ENCODE peak calls at places on chromosomes 13 and 19, in four cellular contexts. One of them, this sample, is unnamed.

GRCh38 chr19:52138614-52139290 is 986 bp downstream of the ZNF616 start:
- DNase-seq in mammary epithelial cell: no peak
- DNase-seq in thoracic aorta: no peak
- DNase-seq in lung: no peak
- DNase-seq in this sample: no peak

GRCh38 chr19:10625003-10625761 is at the start of gene SLC44A2:
- DNase-seq in mammary epithelial cell: peak; percentile 77
- DNase-seq in thoracic aorta: no peak
- DNase-seq in lung: peak; percentile 85
- DNase-seq in this sample: no peak

GRCh38 chr13:110799246-110800236 is 86.0 kb downstream of the ING1 start:
- DNase-seq in mammary epithelial cell: no peak
- DNase-seq in thoracic aorta: no peak
- DNase-seq in lung: no peak
- DNase-seq in this sample: peak; percentile 74

GRCh38 chr13:30119476-30119875 is 187.9 kb downstream of the KATNAL1 start:
- DNase-seq in mammary epithelial cell: peak; percentile 84
- DNase-seq in thoracic aorta: no peak
- DNase-seq in lung: no peak
- DNase-seq in this sample: no peak

GRCh38 chr13:39159393-39159792 is 121.1 kb downstream of the NHLRC3 start:
- DNase-seq in mammary epithelial cell: peak; percentile 32
- DNase-seq in thoracic aorta: no peak
- DNase-seq in lung: no peak
- DNase-seq in this sample: no peak

GRCh38 chr19:1791879-1792278 is 20.2 kb downstream of the ATP8B3 start:
- DNase-seq in mammary epithelial cell: no peak
- DNase-seq in thoracic aorta: no peak
- DNase-seq in lung: no peak
- DNase-seq in this sample: no peak

GRCh38 chr13:90084684-90085290 is 1262.7 kb upstream of the MIR17HG start:
- DNase-seq in mammary epithelial cell: no peak
- DNase-seq in thoracic aorta: no peak
- DNase-seq in lung: no peak
- DNase-seq in this sample: no peak

GRCh38 chr19:805600-806550 is 8.6 kb downstream of the PTBP1 start:
- DNase-seq in mammary epithelial cell: no peak
- DNase-seq in thoracic aorta: no peak
- DNase-seq in lung: no peak
- DNase-seq in this sample: no peak

GRCh38 chr19:47479701-47480503 is 4.1 kb downstream of the KPTN start:
- DNase-seq in mammary epithelial cell: no peak
- DNase-seq in thoracic aorta: no peak
- DNase-seq in lung: no peak
- DNase-seq in this sample: no peak

GRCh38 chr13:51684076-51684475 is 99.8 kb downstream of the WDFY2 start:
- DNase-seq in mammary epithelial cell: no peak
- DNase-seq in thoracic aorta: no peak
- DNase-seq in lung: no peak
- DNase-seq in this sample: no peak

GRCh38 chr19:44753932-44754742 is 5.6 kb downstream of the BCL3 start:
- DNase-seq in mammary epithelial cell: peak; percentile 72
- DNase-seq in thoracic aorta: peak; percentile 87
- DNase-seq in lung: peak; percentile 96
- DNase-seq in this sample: peak; percentile 95

GRCh38 chr19:861756-862528 is 2.5 kb downstream of the CFD start:
- DNase-seq in mammary epithelial cell: peak; percentile 36
- DNase-seq in thoracic aorta: no peak
- DNase-seq in lung: peak; percentile 73
- DNase-seq in this sample: no peak

GRCh38 chr19:38467541-38468525 is 34.3 kb downstream of the RYR1 start:
- DNase-seq in mammary epithelial cell: no peak
- DNase-seq in thoracic aorta: no peak
- DNase-seq in lung: no peak
- DNase-seq in this sample: no peak

GRCh38 chr19:11422163-11423068 is 3.3 kb upstream of the RGL3 start:
- DNase-seq in mammary epithelial cell: peak; percentile 91
- DNase-seq in thoracic aorta: no peak
- DNase-seq in lung: peak; percentile 86
- DNase-seq in this sample: peak; percentile 90

GRCh38 chr13:97934590-97934989 is 18.9 kb upstream of the IPO5 start:
- DNase-seq in mammary epithelial cell: no peak
- DNase-seq in thoracic aorta: no peak
- DNase-seq in lung: no peak
- DNase-seq in this sample: no peak

GRCh38 chr19:51480590-51480989 is 2.3 kb downstream of the CEACAM18 start:
- DNase-seq in mammary epithelial cell: no peak
- DNase-seq in thoracic aorta: no peak
- DNase-seq in lung: no peak
- DNase-seq in this sample: no peak

GRCh38 chr19:20357921-20358320 is 190.9 kb downstream of the ZNF486 start:
- DNase-seq in mammary epithelial cell: no peak
- DNase-seq in thoracic aorta: no peak
- DNase-seq in lung: no peak
- DNase-seq in this sample: no peak

GRCh38 chr19:38531515-38531914 is 86.2 kb downstream of the MAP4K1 start:
- DNase-seq in mammary epithelial cell: no peak
- DNase-seq in thoracic aorta: no peak
- DNase-seq in lung: no peak
- DNase-seq in this sample: no peak

DNA sequence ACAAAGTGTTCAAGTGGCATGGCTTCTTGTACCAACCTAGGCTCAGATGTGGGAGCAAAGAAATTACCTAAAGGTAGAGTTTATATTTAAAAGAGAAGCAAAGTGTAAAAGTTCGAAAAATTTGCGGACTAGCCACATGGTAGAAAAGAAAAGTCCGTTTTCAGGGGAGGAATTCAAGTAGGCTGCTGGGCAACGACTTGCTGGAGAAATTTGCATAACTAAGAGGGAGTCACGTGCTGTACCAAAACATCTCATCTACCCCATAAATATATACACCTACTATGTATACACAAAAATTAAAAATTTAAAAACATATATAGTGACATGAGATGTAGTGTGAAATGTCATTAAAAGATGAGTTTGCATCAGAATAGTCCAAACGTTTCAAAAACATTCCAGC is 2.1 kb upstream of the LAIR1 start:
- DNase-seq in mammary epithelial cell: no peak
- DNase-seq in thoracic aorta: no peak
- DNase-seq in lung: no peak
- DNase-seq in this sample: no peak
- H3K4me3 ChIP-seq in mammary epithelial cell: no peak overlapping the region
- H3K4me3 ChIP-seq in thoracic aorta: no peak overlapping the region
- H3K4me3 ChIP-seq in lung: no peak overlapping the region
- H3K4me3 ChIP-seq in this sample: no peak overlapping the region

GRCh38 chr13:87999791-88000190 is 328.6 kb downstream of the SLITRK5 start:
- DNase-seq in mammary epithelial cell: no peak
- DNase-seq in thoracic aorta: no peak
- DNase-seq in lung: no peak
- DNase-seq in this sample: no peak

GRCh38 chr13:87998081-87998480 is 326.9 kb downstream of the SLITRK5 start:
- DNase-seq in mammary epithelial cell: no peak
- DNase-seq in thoracic aorta: no peak
- DNase-seq in lung: no peak
- DNase-seq in this sample: no peak

GRCh38 chr13:88000239-88000638 is 329.1 kb downstream of the SLITRK5 start:
- DNase-seq in mammary epithelial cell: no peak
- DNase-seq in thoracic aorta: no peak
- DNase-seq in lung: no peak
- DNase-seq in this sample: no peak

GRCh38 chr13:88000787-88001186 is 329.6 kb downstream of the SLITRK5 start:
- DNase-seq in mammary epithelial cell: no peak
- DNase-seq in thoracic aorta: no peak
- DNase-seq in lung: no peak
- DNase-seq in this sample: no peak

DNA sequence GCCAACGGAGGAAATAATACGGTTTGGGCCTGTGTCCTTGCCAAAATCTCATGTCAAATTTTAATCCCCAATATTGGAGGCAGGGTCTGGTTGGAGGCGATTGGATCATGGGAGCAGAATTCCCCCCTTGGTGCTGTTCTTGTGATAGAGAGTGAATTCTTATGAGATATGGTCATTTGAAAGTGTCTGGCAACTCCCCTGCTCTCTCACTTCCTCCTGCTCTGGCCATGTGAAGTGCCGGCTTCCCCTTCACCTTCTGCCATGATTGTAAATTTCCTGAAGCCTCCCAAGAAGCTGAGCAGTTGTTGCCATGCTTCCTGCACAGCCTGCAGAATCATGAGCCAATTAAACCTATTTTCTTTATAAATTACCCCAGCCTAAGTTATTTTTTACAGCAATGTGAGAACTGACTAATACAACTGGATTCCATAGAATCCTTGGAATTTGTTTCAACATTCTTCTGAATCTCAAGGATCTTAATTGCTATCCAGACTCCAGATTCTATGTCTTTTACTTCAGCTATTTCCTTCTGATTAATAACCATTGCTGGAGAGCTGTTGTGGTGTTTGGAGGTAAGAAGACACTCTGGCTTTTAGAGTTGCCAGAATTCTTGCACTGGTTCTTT is 328.1 kb downstream of the SLITRK5 start:
- DNase-seq in mammary epithelial cell: no peak
- DNase-seq in thoracic aorta: no peak
- DNase-seq in lung: no peak
- DNase-seq in this sample: no peak
- H3K27ac ChIP-seq in mammary epithelial cell: no peak overlapping the region
- H3K27ac ChIP-seq in thoracic aorta: no peak overlapping the region
- H3K27ac ChIP-seq in lung: no peak overlapping the region
- H3K27ac ChIP-seq in this sample: no peak overlapping the region

GRCh38 chr19:4083677-4084546 is 17.2 kb upstream of the ZBTB7A start:
- DNase-seq in mammary epithelial cell: no peak
- DNase-seq in thoracic aorta: no peak
- DNase-seq in lung: no peak
- DNase-seq in this sample: no peak

GRCh38 chr19:4081441-4082129 is 14.9 kb upstream of the ZBTB7A start:
- DNase-seq in mammary epithelial cell: no peak
- DNase-seq in thoracic aorta: no peak
- DNase-seq in lung: no peak
- DNase-seq in this sample: no peak

GRCh38 chr19:4086336-4086953 is 19.7 kb upstream of the ZBTB7A start:
- DNase-seq in mammary epithelial cell: no peak
- DNase-seq in thoracic aorta: no peak
- DNase-seq in lung: no peak
- DNase-seq in this sample: no peak

GRCh38 chr19:4082172-4082571 is 15.5 kb upstream of the ZBTB7A start:
- DNase-seq in mammary epithelial cell: no peak
- DNase-seq in thoracic aorta: no peak
- DNase-seq in lung: no peak
- DNase-seq in this sample: no peak

DNA sequence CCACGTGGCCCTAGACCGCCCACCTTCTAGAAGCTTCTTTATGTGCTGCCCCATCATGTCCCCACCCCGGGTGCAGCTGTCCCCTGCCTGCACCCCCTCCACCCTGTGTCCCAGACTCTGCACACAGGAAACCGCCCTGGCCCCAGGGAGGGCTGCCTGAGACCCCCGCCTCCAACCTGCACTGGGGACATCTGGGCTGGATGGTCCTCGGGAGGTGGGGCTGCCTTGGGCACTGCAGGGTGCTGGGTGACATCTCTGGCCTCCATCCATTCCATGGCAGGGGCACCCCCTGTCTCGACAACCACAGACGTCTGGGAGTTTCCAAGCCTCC is 17.8 kb upstream of the ZBTB7A start:
- DNase-seq in mammary epithelial cell: no peak
- DNase-seq in thoracic aorta: no peak
- DNase-seq in lung: no peak
- DNase-seq in this sample: no peak
- H3K4me3 ChIP-seq in mammary epithelial cell: no peak overlapping the region
- H3K4me3 ChIP-seq in thoracic aorta: no peak overlapping the region
- H3K4me3 ChIP-seq in lung: no peak overlapping the region
- H3K4me3 ChIP-seq in this sample: no peak overlapping the region

GRCh38 chr19:40304306-40304705 is 19.2 kb upstream of the AKT2 start:
- DNase-seq in mammary epithelial cell: no peak
- DNase-seq in thoracic aorta: no peak
- DNase-seq in lung: no peak
- DNase-seq in this sample: no peak
- H3K27ac ChIP-seq in mammary epithelial cell: no peak overlapping the region
- H3K27ac ChIP-seq in thoracic aorta: no peak overlapping the region
- H3K27ac ChIP-seq in lung: no peak overlapping the region
- H3K27ac ChIP-seq in this sample: no peak overlapping the region

GRCh38 chr13:112067871-112068305 is 939 bp downstream of the SOX1 start:
- DNase-seq in mammary epithelial cell: no peak
- DNase-seq in thoracic aorta: no peak
- DNase-seq in lung: no peak
- DNase-seq in this sample: no peak
- H3K4me3 ChIP-seq in mammary epithelial cell: no peak overlapping the region
- H3K4me3 ChIP-seq in thoracic aorta: no peak overlapping the region
- H3K4me3 ChIP-seq in lung: no peak overlapping the region
- H3K4me3 ChIP-seq in this sample: no peak overlapping the region

DNA sequence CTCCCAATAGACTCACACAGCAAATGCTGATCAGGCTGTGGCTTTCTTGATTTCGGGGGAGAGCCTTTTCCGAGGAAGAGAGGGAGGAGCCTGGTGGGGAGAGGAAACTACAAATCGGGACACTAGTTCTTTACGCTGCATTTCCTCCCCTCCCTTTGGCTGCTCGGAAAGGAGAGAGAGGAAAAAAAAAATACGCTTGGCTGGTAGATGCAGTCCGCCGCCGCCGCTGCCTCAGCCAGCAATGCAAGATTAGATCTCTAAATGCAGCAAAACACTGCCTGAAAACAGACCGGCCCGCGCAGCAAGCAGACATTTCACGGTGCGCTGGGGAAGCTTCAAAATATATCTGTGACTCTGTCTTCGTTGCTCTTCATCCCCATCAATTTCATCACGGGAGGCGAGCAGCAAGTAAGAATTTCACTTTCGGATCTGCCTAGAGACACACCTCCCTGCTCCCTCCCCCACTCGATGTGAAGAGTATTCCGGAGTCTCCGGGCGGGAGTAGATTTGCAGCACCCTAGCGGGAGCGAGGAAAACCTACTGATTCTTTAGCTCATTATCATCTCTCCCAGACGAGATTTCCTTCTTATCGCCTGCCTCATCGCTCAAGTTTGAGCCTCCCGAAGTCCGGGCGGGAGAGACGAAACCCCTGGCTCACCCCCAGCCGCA is at the start of gene PCDH17:
- DNase-seq in mammary epithelial cell: no peak
- DNase-seq in thoracic aorta: no peak
- DNase-seq in lung: peak; percentile 42
- DNase-seq in this sample: peak; percentile 64
- H3K27ac ChIP-seq in mammary epithelial cell: no peak within 1 kb of the TSS
- H3K27ac ChIP-seq in thoracic aorta: no peak within 1 kb of the TSS
- H3K27ac ChIP-seq in lung: peak within 1 kb of the TSS; percentile 46
- H3K27ac ChIP-seq in this sample: peak within 1 kb of the TSS; percentile 24

GRCh38 chr13:99979453-99980200 is 2.0 kb upstream of the ZIC2 start:
- DNase-seq in mammary epithelial cell: no peak
- DNase-seq in thoracic aorta: no peak
- DNase-seq in lung: no peak
- DNase-seq in this sample: peak; percentile 60

GRCh38 chr13:99980201-99981114 is 1.1 kb upstream of the ZIC2 start:
- DNase-seq in mammary epithelial cell: peak; percentile 76
- DNase-seq in thoracic aorta: no peak
- DNase-seq in lung: no peak
- DNase-seq in this sample: no peak

GRCh38 chr13:99977912-99978780 is 3.4 kb upstream of the ZIC2 start:
- DNase-seq in mammary epithelial cell: no peak
- DNase-seq in thoracic aorta: no peak
- DNase-seq in lung: no peak
- DNase-seq in this sample: no peak

GRCh38 chr13:99977334-99977911 is 4.2 kb upstream of the ZIC2 start:
- DNase-seq in mammary epithelial cell: no peak
- DNase-seq in thoracic aorta: no peak
- DNase-seq in lung: no peak
- DNase-seq in this sample: no peak

GRCh38 chr13:99978781-99979452 is 2.7 kb upstream of the ZIC2 start:
- DNase-seq in mammary epithelial cell: no peak
- DNase-seq in thoracic aorta: no peak
- DNase-seq in lung: no peak
- DNase-seq in this sample: no peak
- H3K4me3 ChIP-seq in mammary epithelial cell: no peak overlapping the region
- H3K4me3 ChIP-seq in thoracic aorta: no peak overlapping the region
- H3K4me3 ChIP-seq in lung: no peak overlapping the region
- H3K4me3 ChIP-seq in this sample: no peak overlapping the region

This sample was measured in ascending aorta.